ENCODE peak calls at places on chromosome 13, in five cellular contexts. G is H9, Y is neuronal stem cell, D is mesenchymal stem cell, J is IMR-90. P is an unnamed sample.

GRCh38 chr13:110525328-110526319 is 35.9 kb downstream of the RAB20 start:
- DNase-seq in G (no peak), Y (no peak), D (no peak), J (no peak), P (no peak)

GRCh38 chr13:99959538-99960230 is 11.9 kb downstream of the ZIC5 start:
- DNase-seq in G (no peak), Y (no peak), D (no peak), J (no peak), P (no peak)

GRCh38 chr13:24264976-24265375 is 44.4 kb upstream of the C1QTNF9 start:
- DNase-seq in G (no peak), Y (no peak), D (no peak), J (no peak), P (no peak)

GRCh38 chr13:83827338-83827737 is 54.9 kb downstream of the SLITRK1 start:
- DNase-seq in G (no peak), Y (no peak), D (no peak), J (no peak), P (no peak)

GRCh38 chr13:37599509-37599908 is 941 bp upstream of the POSTN start:
- DNase-seq in G (no peak), Y (no peak), D (no peak), J (no peak), P (no peak)

GRCh38 chr13:101627556-101627943 is 175.1 kb downstream of the ITGBL1 start:
- DNase-seq in G (no peak), Y (no peak), D (peak), J (peak), P (no peak)

GRCh38 chr13:110471833-110472162 is 89.7 kb downstream of the RAB20 start:
- DNase-seq in G (no peak), Y (no peak), D (peak), J (peak), P (no peak)

GRCh38 chr13:110319774-110320509 is 12.9 kb downstream of the COL4A2 start:
- DNase-seq in G (peak), Y (no peak), D (peak), J (peak), P (no peak)

GRCh38 chr13:38661276-38661675 is 25.6 kb upstream of the FREM2 start:
- DNase-seq in G (no peak), Y (no peak), D (no peak), J (no peak), P (no peak)

GRCh38 chr13:111398715-111399299 is 78.4 kb downstream of the TEX29 start:
- DNase-seq in G (no peak), Y (no peak), D (no peak), J (no peak), P (no peak)

GRCh38 chr13:109869312-109870237 is 83.2 kb upstream of the IRS2 start:
- DNase-seq in G (peak), Y (no peak), D (no peak), J (peak), P (no peak)

GRCh38 chr13:44421853-44422525 is 48.4 kb downstream of the SERP2 start:
- DNase-seq in G (no peak), Y (no peak), D (no peak), J (no peak), P (no peak)

GRCh38 chr13:47396915-47397314 is 500.1 kb upstream of the HTR2A start:
- DNase-seq in G (no peak), Y (no peak), D (no peak), J (no peak), P (no peak)

GRCh38 chr13:45615501-45616101 is at the start of gene ERICH6B:
- DNase-seq in G (peak), Y (peak), D (peak), J (peak), P (peak)

GRCh38 chr13:91544723-91545122 is 146.3 kb downstream of the GPC5 start:
- DNase-seq in G (peak), Y (peak), D (peak), J (no peak), P (peak)

GRCh38 chr13:85383291-85383690 is 415.9 kb downstream of the SLITRK6 start:
- DNase-seq in G (no peak), Y (no peak), D (no peak), J (no peak), P (no peak)

GRCh38 chr13:65600702-65601101 is 1629.4 kb downstream of the PCDH9 start:
- DNase-seq in G (no peak), Y (no peak), D (peak), J (peak), P (no peak)

GRCh38 chr13:80979035-80979641 is 638.2 kb upstream of the SPRY2 start:
- DNase-seq in G (peak), Y (peak), D (peak), J (peak), P (no peak)

GRCh38 chr13:101757446-101758039 is 305.1 kb downstream of the ITGBL1 start:
- DNase-seq in G (no peak), Y (no peak), D (peak), J (peak), P (no peak)

GRCh38 chr13:83883061-83883523 is 818 bp upstream of the SLITRK1 start:
- DNase-seq in G (peak), Y (no peak), D (no peak), J (no peak), P (no peak)

GRCh38 chr13:113366031-113366588 is 2.2 kb upstream of the GRTP1 start:
- DNase-seq in G (no peak), Y (no peak), D (no peak), J (peak), P (peak)

GRCh38 chr13:19862511-19863313 is 737 bp downstream of the ZMYM5 start:
- DNase-seq in G (peak), Y (peak), D (peak), J (peak), P (peak)

GRCh38 chr13:87676254-87677042 is 5.3 kb downstream of the SLITRK5 start:
- DNase-seq in G (peak), Y (no peak), D (no peak), J (no peak), P (peak)

GRCh38 chr13:114313061-114313860 is 1.0 kb upstream of the CHAMP1 start:
- DNase-seq in G (no peak), Y (no peak), D (peak), J (peak), P (no peak)

GRCh38 chr13:39415403-39415802 is 187.6 kb downstream of the LHFPL6 start:
- DNase-seq in G (peak), Y (no peak), D (peak), J (peak), P (no peak)

GRCh38 chr13:20301391-20302071 is 69.4 kb upstream of the GJB6 start:
- DNase-seq in G (peak), Y (peak), D (no peak), J (no peak), P (peak)

GRCh38 chr13:29858667-29859066 is 8.2 kb upstream of the UBL3 start:
- DNase-seq in G (no peak), Y (no peak), D (no peak), J (peak), P (no peak)

GRCh38 chr13:112619730-112620639 is 32.0 kb upstream of the TUBGCP3 start:
- DNase-seq in G (peak), Y (peak), D (peak), J (no peak), P (no peak)

GRCh38 chr13:32940601-32941000 is 75.6 kb upstream of the KL start:
- DNase-seq in G (no peak), Y (no peak), D (peak), J (peak), P (no peak)

GRCh38 chr13:111519490-111520170 is 199.2 kb downstream of the TEX29 start:
- DNase-seq in G (peak), Y (no peak), D (no peak), J (no peak), P (no peak)

GRCh38 chr13:64347662-64348061 is 2882.5 kb downstream of the PCDH9 start:
- DNase-seq in G (no peak), Y (no peak), D (no peak), J (peak), P (no peak)

GRCh38 chr13:90633849-90634248 is 713.6 kb upstream of the MIR17HG start:
- DNase-seq in G (no peak), Y (no peak), D (no peak), J (no peak), P (no peak)

DNA sequence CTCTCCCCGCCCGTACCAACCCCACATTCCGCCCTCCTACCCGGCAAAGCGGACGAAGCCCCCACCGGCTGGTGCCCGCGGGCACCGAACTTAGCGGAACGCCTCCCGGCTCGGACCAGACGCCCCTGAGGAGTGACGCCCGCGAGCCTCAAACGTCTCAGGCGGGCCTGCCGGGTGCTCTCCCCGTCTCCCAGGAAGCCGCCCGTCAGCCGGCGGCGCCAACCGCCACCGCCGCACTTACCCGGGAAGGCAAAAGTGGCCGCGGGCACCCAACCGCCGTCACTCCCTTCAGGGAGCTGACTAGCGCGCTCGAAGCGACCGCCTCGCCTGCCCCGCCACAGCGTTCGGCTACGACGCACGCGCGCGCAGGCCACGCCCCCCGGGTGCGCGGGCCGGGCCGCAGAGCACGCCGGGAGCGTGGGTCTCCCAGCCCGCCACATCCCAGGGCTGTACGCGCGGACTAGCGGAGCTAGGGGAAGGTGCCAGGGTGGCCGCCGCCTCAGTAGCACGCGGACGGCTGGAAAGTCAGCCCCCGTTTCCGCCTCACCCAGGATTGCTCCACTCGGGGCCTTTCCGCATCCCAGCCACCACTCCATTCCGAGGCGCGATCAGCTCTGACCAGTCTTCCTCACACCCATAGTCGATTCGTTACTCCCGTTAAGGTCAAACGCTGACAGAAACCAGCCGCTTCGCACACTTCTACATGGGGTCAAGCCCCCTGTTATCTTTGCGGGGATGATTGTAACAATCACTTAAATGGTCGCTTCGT is at the start of gene TEX30:
- DNase-seq in G (peak), Y (peak), D (peak), J (peak), P (peak)
- H4K8ac ChIP-seq in G (no peak), Y (peak), D (peak), J (peak), P (peak)

GRCh38 chr13:74325106-74325505 is 190.9 kb upstream of the KLF12 start:
- DNase-seq in G (no peak), Y (no peak), D (peak), J (peak), P (no peak)
- H2AFZ ChIP-seq in G (no peak), Y (peak), D (no peak), J (peak), P (no peak)

DNA sequence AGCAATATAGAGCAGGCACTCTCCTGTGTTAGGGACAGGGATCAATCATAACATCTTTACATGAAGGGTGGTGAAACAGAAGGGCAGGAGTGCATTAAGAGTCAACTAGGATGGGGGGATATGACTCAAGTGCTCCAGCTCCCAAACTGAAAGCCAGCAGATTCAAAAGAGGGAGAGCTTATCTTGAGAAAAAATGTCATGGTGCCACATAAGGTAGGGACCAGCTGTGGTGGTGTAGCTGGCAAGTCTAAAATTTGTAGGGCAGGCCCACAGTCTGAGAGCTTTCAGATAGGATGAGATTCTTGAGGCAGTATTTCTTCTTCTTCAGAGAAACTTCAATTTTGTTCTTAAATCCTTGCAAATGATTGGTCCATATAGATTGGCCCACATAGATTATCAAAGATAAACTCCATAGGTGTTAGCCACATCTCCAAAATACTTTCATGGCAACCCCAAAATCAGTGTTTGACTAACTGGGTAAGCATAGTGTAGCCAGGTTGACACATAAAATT is 19.1 kb downstream of the DNAJC15 start:
- DNase-seq in G (no peak), Y (no peak), D (no peak), J (no peak), P (no peak)
- H4K8ac ChIP-seq in G (no peak), Y (no peak), D (no peak), J (no peak), P (no peak)

DNA sequence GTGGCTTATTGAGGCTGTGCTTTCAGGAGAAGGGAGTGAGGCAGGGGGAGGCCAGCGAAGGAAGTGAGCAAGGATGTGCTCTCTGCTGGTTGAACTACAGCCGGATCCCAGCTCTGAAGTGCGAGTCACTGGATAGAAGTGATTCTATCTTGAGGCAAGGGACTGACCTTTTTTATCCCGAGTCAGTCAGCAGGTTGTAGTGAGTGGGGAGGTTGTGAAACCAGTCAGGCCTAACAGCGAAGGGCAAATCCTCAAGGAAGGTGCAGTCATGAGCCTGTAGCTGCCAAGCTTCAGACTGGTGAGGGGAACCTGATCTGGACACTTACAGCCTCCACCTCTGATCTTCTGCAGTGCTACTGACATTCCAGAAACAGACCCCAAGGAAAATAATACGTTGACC is 18.6 kb downstream of the SCEL start:
- DNase-seq in G (no peak), Y (no peak), D (no peak), J (no peak), P (no peak)
- H2AFZ ChIP-seq in G (no peak), Y (no peak), D (no peak), J (no peak), P (no peak)

GRCh38 chr13:31625115-31625514 is 114.2 kb upstream of the RXFP2 start:
- DNase-seq in G (no peak), Y (no peak), D (no peak), J (no peak), P (no peak)
- H4K8ac ChIP-seq in G (no peak), Y (no peak), D (no peak), J (no peak), P (no peak)

DNA sequence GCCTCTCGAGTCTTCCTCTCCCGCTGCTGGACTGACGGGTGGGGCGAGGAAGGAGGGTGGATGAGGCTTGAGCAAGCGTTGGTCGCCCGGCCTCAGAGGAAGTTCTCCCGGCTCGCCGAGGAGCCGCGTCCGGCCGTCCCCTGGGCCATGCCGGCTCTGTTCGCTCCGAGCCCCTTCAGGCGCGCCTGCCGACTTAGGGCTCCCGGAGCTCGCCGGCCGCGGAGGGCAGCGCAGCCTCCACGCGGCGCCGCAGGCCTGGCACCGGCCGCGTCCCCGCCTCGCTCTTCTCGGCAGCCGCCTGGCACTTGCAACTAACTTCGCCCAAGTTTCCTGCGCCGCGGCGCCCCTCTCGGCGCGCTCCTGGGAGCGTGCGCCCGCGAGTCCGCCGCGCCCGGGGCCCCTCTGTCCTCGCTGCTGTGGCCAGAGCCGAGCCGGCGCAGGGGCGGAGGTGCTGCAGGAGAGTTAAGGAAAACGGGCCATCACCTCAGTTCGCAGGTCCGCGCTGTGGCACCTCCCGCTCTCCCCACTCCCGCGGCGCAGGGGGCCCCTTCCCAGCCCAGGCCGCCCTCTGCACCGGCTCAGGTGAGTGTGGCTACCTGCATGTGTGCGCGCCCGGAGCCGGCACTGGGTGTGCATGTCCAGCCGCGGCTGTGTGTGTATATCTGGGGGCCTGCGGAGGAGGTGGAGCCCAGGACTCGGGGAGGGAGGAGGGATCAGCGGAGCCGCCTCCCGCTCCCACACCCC is 639 bp upstream of the SOX21 start:
- DNase-seq in G (peak), Y (no peak), D (peak), J (peak), P (peak)
- H2AFZ ChIP-seq in G (no peak), Y (no peak), D (no peak), J (peak), P (no peak)

GRCh38 chr13:27968316-27969072 is 621 bp downstream of the CDX2 start:
- DNase-seq in G (peak), Y (no peak), D (peak), J (no peak), P (no peak)
- H4K8ac ChIP-seq in G (no peak), Y (peak), D (peak), J (no peak), P (peak)

P was measured in H1.